ENCODE peak calls at places on chromosomes 16 and 17, in nine cellular contexts. D is astrocyte, B is heart left ventricle, E is uterus, I is HFF-Myc, F is astrocyte of the spinal cord, Q is mucosa of descending colon, G is A549, S is HCT116. U is an unnamed sample.

GRCh38 chr17:40432864-40433528 is 10.3 kb upstream of the IGFBP4 start:
- DNase-seq in F (peak; percentile 62), I (no peak), G (no peak), B (peak; percentile 64), D (peak; percentile 70), E (peak; percentile 71), Q (peak; percentile 45), S (no peak), U (no peak)

GRCh38 chr17:14545156-14545906 is 244.4 kb downstream of the HS3ST3B1 start:
- DNase-seq in B (no peak), G (no peak), F (no peak), E (no peak), I (no peak), S (no peak), Q (no peak), D (no peak), U (no peak)

GRCh38 chr17:82490512-82491195 is 28.9 kb upstream of the FOXK2 start:
- DNase-seq in B (no peak), G (no peak), E (no peak), F (no peak), I (no peak), D (no peak), Q (no peak), S (no peak), U (no peak)

GRCh38 chr17:64410750-64411490 is 20.3 kb upstream of the PECAM1 start:
- DNase-seq in S (no peak), Q (no peak), E (no peak), D (no peak), F (no peak), B (no peak), I (no peak), G (no peak), U (no peak)

GRCh38 chr17:74729866-74730265 is 7.2 kb upstream of the RAB37 start:
- DNase-seq in S (no peak), B (no peak), E (no peak), G (no peak), I (no peak), F (no peak), Q (no peak), D (no peak), U (no peak)

GRCh38 chr16:66878067-66878466 is 2.2 kb upstream of the PDP2 start:
- DNase-seq in F (peak; percentile 39), S (no peak), G (no peak), D (peak; percentile 54), I (no peak), B (no peak), Q (no peak), E (no peak), U (no peak)

GRCh38 chr17:40320771-40321501 is 12.0 kb downstream of the RARA start:
- DNase-seq in F (no peak), D (no peak), G (no peak), E (peak; percentile 87), S (no peak), B (peak; percentile 81), Q (no peak), I (no peak), U (no peak)

GRCh38 chr16:57695378-57696054 is 910 bp downstream of the DRC7 start:
- DNase-seq in Q (no peak), F (no peak), E (no peak), I (no peak), B (no peak), D (no peak), S (no peak), G (no peak), U (no peak)

GRCh38 chr17:61149862-61150362 is 249.7 kb upstream of the TBX2 start:
- DNase-seq in G (no peak), B (no peak), D (no peak), I (peak; percentile 54), F (no peak), E (no peak), Q (no peak), S (no peak), U (no peak)

GRCh38 chr17:73067075-73067474 is 25.4 kb downstream of the SLC39A11 start:
- DNase-seq in B (no peak), D (peak; percentile 27), G (no peak), Q (no peak), I (no peak), F (peak; percentile 43), E (no peak), S (no peak), U (no peak)

GRCh38 chr17:30253316-30253715 is 17.8 kb upstream of the SLC6A4 start:
- DNase-seq in B (no peak), E (no peak), I (no peak), S (no peak), Q (no peak), D (no peak), G (no peak), F (no peak), U (no peak)

GRCh38 chr16:51321251-51321650 is 170.2 kb upstream of the SALL1 start:
- DNase-seq in S (no peak), G (no peak), F (peak; percentile 25), E (no peak), B (no peak), D (peak; percentile 29), I (no peak), Q (no peak), U (no peak)

GRCh38 chr16:73071131-73071940 is 23.4 kb upstream of the ZFHX3 start:
- DNase-seq in B (peak; percentile 71), Q (peak; percentile 75), D (peak; percentile 56), E (no peak), S (no peak), I (no peak), F (peak; percentile 67), G (no peak), U (no peak)

GRCh38 chr16:83772806-83773205 is 35.0 kb upstream of the HSBP1 start:
- DNase-seq in Q (no peak), G (no peak), E (no peak), D (no peak), S (no peak), B (no peak), I (no peak), F (no peak), U (no peak)

GRCh38 chr17:80870401-80870800 is 121.2 kb upstream of the CHMP6 start:
- DNase-seq in F (no peak), S (no peak), D (no peak), B (peak; percentile 4), G (no peak), I (no peak), Q (no peak), E (no peak), U (no peak)

GRCh38 chr17:15744885-15745284 is 12.8 kb downstream of the TBC1D26 start:
- DNase-seq in E (no peak), B (no peak), D (peak; percentile 2), G (no peak), Q (no peak), F (peak; percentile 39), I (no peak), S (no peak), U (no peak)

DNA sequence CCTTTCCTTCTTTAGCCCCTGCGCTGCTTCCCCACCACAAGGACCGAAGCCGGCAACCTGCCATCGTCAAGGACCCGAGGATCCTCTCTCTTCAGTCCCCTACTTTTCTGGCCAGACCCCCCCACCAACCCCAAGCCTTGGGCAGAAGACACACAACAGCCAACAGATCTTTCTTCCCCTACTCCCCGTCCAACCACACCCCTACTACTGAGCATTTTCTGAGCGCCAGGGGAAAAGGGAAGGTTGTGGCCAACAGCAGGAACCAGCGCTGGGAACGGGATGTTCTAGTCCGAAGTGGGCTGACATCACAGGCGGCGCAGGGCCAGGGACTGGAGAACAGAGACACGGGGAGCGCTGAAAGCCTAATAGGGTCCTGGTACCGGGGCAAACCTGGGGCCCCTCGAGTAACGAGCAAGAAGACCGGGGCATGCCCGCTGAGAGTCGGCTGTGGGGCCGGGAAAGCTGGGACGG is 528 bp downstream of the PER1 start:
- DNase-seq in Q (peak; percentile 79), S (no peak), D (peak; percentile 65), I (no peak), F (peak; percentile 71), B (peak; percentile 97), G (no peak), E (peak; percentile 93), U (peak; percentile 64)
- H3K4me3 ChIP-seq in Q (peak overlapping the region; percentile 25), S (peak overlapping the region; percentile 85), D (peak overlapping the region; percentile 73), I (peak overlapping the region; percentile 82), F (peak overlapping the region; percentile 93), B (peak overlapping the region; percentile 79), G (peak overlapping the region; percentile 49), E (peak overlapping the region; percentile 74), U (peak overlapping the region; percentile 87)

GRCh38 chr16:89257757-89258465 is 40.4 kb downstream of the ZNF778 start:
- DNase-seq in S (no peak), F (no peak), Q (no peak), G (no peak), E (no peak), D (no peak), B (no peak), I (no peak), U (no peak)
- H3K4me3 ChIP-seq in S (no peak overlapping the region), F (peak overlapping the region; percentile 38), Q (no peak overlapping the region), G (no peak overlapping the region), E (peak overlapping the region; percentile 35), D (peak overlapping the region; percentile 51), B (peak overlapping the region; percentile 52), I (peak overlapping the region; percentile 32), U (peak overlapping the region; percentile 43)

DNA sequence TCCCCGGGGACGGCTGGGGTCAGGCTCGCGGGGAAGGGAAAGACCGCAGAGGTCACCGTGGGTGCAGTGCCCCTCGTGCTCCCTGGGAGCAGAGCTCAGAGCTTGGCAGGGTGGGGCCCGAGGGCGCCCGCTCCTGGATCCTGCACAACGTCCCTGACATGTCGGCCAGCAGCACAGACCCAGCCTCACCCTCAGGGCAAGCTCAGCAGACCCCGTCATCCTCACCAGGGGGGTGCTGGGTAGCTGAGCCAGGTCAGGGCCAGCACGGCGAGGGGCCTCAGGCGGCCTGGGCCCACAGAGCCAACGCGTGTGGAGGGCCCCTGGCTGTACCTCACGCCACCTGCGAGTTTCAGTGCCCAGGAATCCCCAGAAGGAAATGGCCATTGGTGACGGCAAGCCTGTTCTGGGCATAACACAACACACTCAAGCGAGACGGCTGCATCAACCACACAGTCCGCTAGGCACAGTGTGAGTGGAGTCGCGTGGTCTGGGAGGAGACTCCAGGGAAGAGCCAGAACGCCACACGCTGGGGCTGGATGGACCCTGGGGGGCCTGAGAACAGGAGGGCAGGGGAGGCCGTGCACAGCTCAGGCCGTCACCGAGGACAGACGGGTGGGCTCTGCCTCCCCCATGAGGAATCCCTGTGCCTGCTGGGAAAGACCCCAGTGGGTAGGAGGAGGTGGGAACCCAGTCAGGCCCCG is 60.3 kb downstream of the ZNF778 start:
- DNase-seq in G (no peak), D (no peak), Q (no peak), B (no peak), I (no peak), F (no peak), E (no peak), S (no peak), U (no peak)
- H3K4me3 ChIP-seq in G (no peak overlapping the region), D (no peak overlapping the region), Q (no peak overlapping the region), B (no peak overlapping the region), I (no peak overlapping the region), F (no peak overlapping the region), E (no peak overlapping the region), S (no peak overlapping the region), U (no peak overlapping the region)

DNA sequence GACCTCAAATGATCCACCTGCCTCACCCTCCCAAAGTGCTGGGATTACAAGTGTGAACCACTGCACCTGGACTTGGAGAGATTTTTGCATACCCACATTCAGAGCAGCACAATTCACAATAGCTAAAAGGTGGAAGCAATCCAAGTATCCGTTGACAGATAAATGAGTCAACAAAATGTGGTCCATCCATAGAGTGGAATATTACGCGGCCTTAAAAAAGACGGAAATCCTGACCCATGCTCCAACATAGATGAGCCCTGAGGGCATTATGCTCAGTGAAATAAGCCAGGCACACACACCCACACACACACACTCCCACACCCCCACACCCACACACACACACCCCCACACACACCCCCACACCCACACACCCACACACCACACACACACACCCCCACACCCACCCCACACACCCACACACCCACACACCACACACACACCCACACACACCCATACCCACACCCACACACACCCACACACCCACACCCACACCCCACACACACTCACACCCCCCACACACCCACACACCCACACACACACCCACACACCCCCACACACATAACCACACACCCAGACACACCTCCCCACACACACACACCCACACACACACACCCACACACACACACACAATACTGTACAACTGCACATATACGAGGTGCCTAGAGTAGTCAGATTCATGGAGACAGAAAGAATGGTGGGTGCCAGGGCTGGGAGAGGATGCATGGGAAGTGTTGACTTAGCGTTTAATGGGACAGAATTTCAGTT is 124.7 kb downstream of the FOXL1 start:
- DNase-seq in G (no peak), Q (no peak), D (no peak), S (no peak), F (no peak), B (no peak), I (no peak), E (no peak), U (no peak)
- H3K4me3 ChIP-seq in G (no peak overlapping the region), Q (no peak overlapping the region), D (no peak overlapping the region), S (no peak overlapping the region), F (no peak overlapping the region), B (no peak overlapping the region), I (no peak overlapping the region), E (no peak overlapping the region), U (no peak overlapping the region)